ENCODE peak calls at places on chromosome 4, in four cellular contexts. T, V, X and E are unnamed samples.
A peak's percentile ranks its signal among the peaks of the same experiment; 100 is the strongest.

GRCh38 chr4:189785257-189785656 is 155.4 kb upstream of the FRG1 start:
- DNase-seq in T (peak; percentile 53), V (no peak), X (no peak), E (peak; percentile 6)

GRCh38 chr4:118586357-118586790 is 98.8 kb upstream of the METTL14 start:
- DNase-seq in T (no peak), V (no peak), X (no peak), E (no peak)

GRCh38 chr4:55028196-55028595 is 97.2 kb downstream of the KDR start:
- DNase-seq in T (no peak), V (no peak), X (no peak), E (no peak)

GRCh38 chr4:11514780-11515432 is 86.2 kb upstream of the HS3ST1 start:
- DNase-seq in T (no peak), V (no peak), X (no peak), E (no peak)

GRCh38 chr4:2694691-2695090 is 61.4 kb downstream of the TNIP2 start:
- DNase-seq in T (no peak), V (no peak), X (no peak), E (no peak)

GRCh38 chr4:168688584-168688983 is 191.7 kb downstream of the PALLD start:
- DNase-seq in T (no peak), V (no peak), X (no peak), E (no peak)

GRCh38 chr4:66625480-66625879 is 919.8 kb downstream of the CENPC start:
- DNase-seq in T (no peak), V (no peak), X (no peak), E (no peak)

GRCh38 chr4:158172558-158173258 is at the start of gene GASK1B:
- DNase-seq in T (no peak), V (peak; percentile 81), X (no peak), E (peak; percentile 32)

GRCh38 chr4:41349021-41349420 is 92.3 kb downstream of the UCHL1 start:
- DNase-seq in T (no peak), V (no peak), X (no peak), E (no peak)

GRCh38 chr4:125321709-125322362 is 7.1 kb downstream of the FAT4 start:
- DNase-seq in T (no peak), V (no peak), X (no peak), E (no peak)

GRCh38 chr4:56129431-56129861 is 180.7 kb downstream of the CEP135 start:
- DNase-seq in T (peak; percentile 72), V (peak; percentile 56), X (no peak), E (no peak)

GRCh38 chr4:151358266-151358665 is 32.9 kb upstream of the SH3D19 start:
- DNase-seq in T (no peak), V (no peak), X (no peak), E (no peak)

GRCh38 chr4:170741856-170742255 is 652.1 kb upstream of the AADAT start:
- DNase-seq in T (no peak), V (no peak), X (no peak), E (no peak)

GRCh38 chr4:94595880-94596483 is 144.2 kb downstream of the PDLIM5 start:
- DNase-seq in T (no peak), V (peak; percentile 48), X (peak; percentile 8), E (peak; percentile 1)

GRCh38 chr4:159349332-159349731 is 246.5 kb downstream of the RAPGEF2 start:
- DNase-seq in T (no peak), V (no peak), X (no peak), E (no peak)

GRCh38 chr4:106601519-106601918 is 232.9 kb upstream of the GIMD1 start:
- DNase-seq in T (no peak), V (no peak), X (no peak), E (no peak)

GRCh38 chr4:2277956-2278355 is 16.0 kb upstream of the MXD4 start:
- DNase-seq in T (no peak), V (no peak), X (no peak), E (no peak)

GRCh38 chr4:113781439-113782040 is 20.0 kb upstream of the CAMK2D start:
- DNase-seq in T (no peak), V (no peak), X (no peak), E (no peak)

GRCh38 chr4:119300072-119300387 is 21.9 kb downstream of the FABP2 start:
- DNase-seq in T (no peak), V (no peak), X (peak; percentile 13), E (no peak)

GRCh38 chr4:130486186-130486585 is 1390.2 kb downstream of the C4orf33 start:
- DNase-seq in T (no peak), V (no peak), X (no peak), E (no peak)
- TF ChIP-seq SUZ12 in T (no peak), V (no peak), X (no peak), E (no peak)

DNA sequence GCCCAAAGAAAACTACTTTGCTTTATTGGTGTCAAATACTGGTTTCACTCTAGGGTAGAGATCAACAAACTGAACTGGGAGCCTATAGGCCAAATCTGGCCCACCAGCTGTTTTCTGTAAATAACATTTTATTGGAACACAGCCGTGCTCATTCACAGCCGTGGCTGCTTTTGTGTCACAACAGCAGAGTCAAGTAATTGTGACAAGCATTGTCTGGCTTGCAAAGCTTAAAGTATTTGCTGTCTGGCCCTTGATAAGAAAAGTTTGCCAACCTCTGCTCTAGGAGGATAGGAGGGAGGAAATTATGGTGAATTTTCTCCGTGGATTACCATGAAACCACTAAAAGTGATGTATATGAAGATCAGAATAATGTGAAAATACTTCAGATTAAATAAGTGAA is 53.4 kb downstream of the GPAT3 start:
- DNase-seq in T (no peak), V (no peak), X (no peak), E (no peak)
- H3K4me1 ChIP-seq in T (no peaks in the 10 kb centered on the region), V (no peaks in the 10 kb centered on the region), X (no peaks in the 10 kb centered on the region), E (no peaks in the 10 kb centered on the region)

GRCh38 chr4:48269861-48270515 is 350 bp upstream of the TEC start:
- DNase-seq in T (peak; percentile 96), V (peak; percentile 75), X (peak; percentile 74), E (peak; percentile 66)
- TF ChIP-seq SUZ12 in T (no peak), V (no peak), X (no peak), E (no peak)

DNA sequence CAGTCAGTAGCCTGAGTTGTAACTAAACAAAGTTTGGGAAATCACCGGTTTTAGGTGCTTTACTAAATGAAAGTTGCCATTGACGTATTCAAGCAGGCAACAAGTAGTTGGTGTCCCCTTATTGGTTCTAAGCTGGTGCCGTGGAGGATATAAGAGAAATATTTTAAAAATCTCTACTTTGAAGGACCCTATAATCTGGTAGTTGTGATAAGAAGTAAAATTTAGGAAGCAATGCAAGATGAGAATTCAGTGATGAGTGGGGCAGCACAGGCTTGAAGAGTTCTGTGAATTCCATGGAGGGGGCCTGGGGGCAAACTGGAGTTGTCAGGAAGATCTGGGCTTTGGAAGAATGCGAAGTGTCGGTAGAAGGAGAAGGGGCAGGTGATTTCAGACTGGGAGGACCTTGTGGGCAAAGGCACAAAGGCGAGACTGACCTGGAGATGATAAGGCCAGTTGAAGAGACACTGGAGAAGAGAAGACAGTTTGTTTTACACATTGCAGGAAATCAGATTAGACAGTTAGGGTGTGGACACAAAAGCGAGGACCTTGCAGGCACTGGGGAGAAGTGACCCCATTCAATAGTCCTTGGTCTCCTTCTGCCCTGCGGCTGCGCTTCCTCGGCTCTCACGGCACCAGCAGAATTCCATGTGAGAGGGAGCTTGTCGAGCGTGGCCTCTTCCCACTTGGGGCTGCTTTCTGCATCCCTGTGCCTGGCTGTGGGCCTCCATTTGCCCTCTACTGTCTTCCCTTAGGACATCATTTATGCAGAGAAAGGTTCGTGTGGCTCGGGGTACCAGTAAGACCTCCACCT is 1.3 kb downstream of the RHOH start:
- DNase-seq in T (no peak), V (no peak), X (no peak), E (no peak)
- H3K4me1 ChIP-seq in T (peaks cover 22% of the 10 kb centered on the region), V (peaks cover 38% of the 10 kb centered on the region), X (no peaks in the 10 kb centered on the region), E (peaks cover 5% of the 10 kb centered on the region)

GRCh38 chr4:6381571-6382123 is 90.8 kb downstream of the PPP2R2C start:
- DNase-seq in T (no peak), V (no peak), X (no peak), E (no peak)

GRCh38 chr4:6380746-6381411 is 91.5 kb downstream of the PPP2R2C start:
- DNase-seq in T (no peak), V (no peak), X (no peak), E (no peak)

GRCh38 chr4:6377626-6378492 is 94.6 kb downstream of the PPP2R2C start:
- DNase-seq in T (no peak), V (no peak), X (no peak), E (no peak)

GRCh38 chr4:6378493-6379445 is 93.6 kb downstream of the PPP2R2C start:
- DNase-seq in T (no peak), V (no peak), X (no peak), E (no peak)

GRCh38 chr4:6379787-6380745 is 92.3 kb downstream of the PPP2R2C start:
- DNase-seq in T (no peak), V (no peak), X (no peak), E (no peak)
- TF ChIP-seq SUZ12 in T (no peak), V (no peak), X (no peak), E (no peak)

GRCh38 chr4:16072168-16072567 is 11.7 kb downstream of the PROM1 start:
- DNase-seq in T (no peak), V (no peak), X (no peak), E (no peak)
- H3K4me1 ChIP-seq in T (peaks cover 3% of the 10 kb centered on the region), V (peaks cover 16% of the 10 kb centered on the region), X (no peaks in the 10 kb centered on the region), E (no peaks in the 10 kb centered on the region)

DNA sequence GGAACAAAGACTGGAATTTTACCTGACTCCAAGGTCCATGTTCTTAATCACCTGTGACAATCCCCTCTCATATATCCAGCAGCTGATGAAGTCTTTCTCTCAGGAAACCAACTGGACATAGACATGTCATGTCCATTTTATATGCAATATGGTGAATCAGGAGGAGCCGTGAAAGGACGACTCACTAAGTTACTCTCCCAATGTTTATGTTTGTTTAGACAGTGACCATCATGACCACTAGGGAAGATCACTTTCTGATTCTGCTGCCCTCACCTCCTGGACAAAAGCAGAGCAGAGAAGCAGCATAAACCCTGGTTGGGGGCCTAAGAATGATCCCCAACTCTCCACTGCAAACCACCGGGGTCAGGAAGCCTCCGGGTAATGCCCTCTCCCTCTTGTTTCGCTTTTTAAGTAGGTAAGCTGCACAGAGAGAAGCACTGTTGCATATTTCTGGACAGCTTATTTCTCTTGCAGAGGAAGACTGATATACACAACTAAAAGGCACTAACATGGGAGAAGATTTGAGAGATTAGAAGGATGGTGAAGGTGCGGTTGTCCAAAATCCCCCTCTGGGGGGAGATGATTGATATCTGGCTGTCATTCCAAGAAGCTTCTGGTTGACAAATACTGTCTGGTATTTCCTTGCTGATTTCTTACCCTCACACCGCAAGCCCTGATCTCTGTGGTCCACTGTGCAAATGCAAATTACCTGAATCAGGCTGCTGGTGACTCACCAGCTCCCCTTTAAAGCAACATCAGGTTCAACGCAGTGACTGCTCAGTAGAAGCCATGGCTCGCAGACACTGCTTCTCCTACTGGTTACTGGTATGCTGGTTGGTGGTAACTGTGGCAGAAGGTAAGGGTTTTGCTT is at the start of gene ODAPH:
- DNase-seq in T (no peak), V (no peak), X (peak; percentile 42), E (peak; percentile 36)
- TF ChIP-seq SUZ12 in T (no peak), V (no peak), X (no peak), E (no peak)

GRCh38 chr4:121817701-121818100 is 6.0 kb downstream of the CCNA2 start:
- DNase-seq in T (no peak), V (no peak), X (no peak), E (no peak)
- H3K4me1 ChIP-seq in T (no peaks in the 10 kb centered on the region), V (peaks cover 27% of the 10 kb centered on the region), X (no peaks in the 10 kb centered on the region), E (no peaks in the 10 kb centered on the region)

GRCh38 chr4:6957148-6957520 is 47.5 kb downstream of the TBC1D14 start:
- DNase-seq in T (no peak), V (no peak), X (no peak), E (no peak)
- TF ChIP-seq SUZ12 in T (no peak), V (no peak), X (no peak), E (no peak)